ENCODE peak calls at places on chromosomes 3 and 15, in five cellular contexts. P is gastrocnemius medialis, L is transverse colon, N is ovary, X is tibial nerve. G is an unnamed sample.

GRCh38 chr15:31346367-31347066 is 19.9 kb downstream of the KLF13 start:
- DNase-seq in P (no peak), X (no peak), N (no peak), L (no peak), G (no peak)

GRCh38 chr3:45124379-45124778 is 21.8 kb downstream of the CDCP1 start:
- DNase-seq in N (no peak), X (no peak), L (no peak), P (peak; percentile 90), G (peak; percentile 33)

GRCh38 chr15:67130673-67131601 is 65.5 kb downstream of the SMAD3 start:
- DNase-seq in X (no peak), P (peak; percentile 71), N (no peak), L (no peak), G (peak; percentile 69)

GRCh38 chr3:169512991-169513390 is 150.5 kb downstream of the MECOM start:
- DNase-seq in X (no peak), P (no peak), N (no peak), L (no peak), G (no peak)

GRCh38 chr15:85171736-85172135 is 190.1 kb downstream of the PDE8A start:
- DNase-seq in X (no peak), N (no peak), L (no peak), P (no peak), G (no peak)

GRCh38 chr3:67617518-67617917 is 36.9 kb downstream of the SUCLG2 start:
- DNase-seq in X (no peak), P (no peak), L (no peak), N (no peak), G (no peak)

GRCh38 chr3:106004137-106004600 is 135.4 kb upstream of the CBLB start:
- DNase-seq in X (no peak), L (no peak), N (no peak), P (no peak), G (no peak)

GRCh38 chr15:62644874-62645755 is 397.4 kb upstream of the TPM1 start:
- DNase-seq in X (no peak), N (no peak), P (peak; percentile 50), L (no peak), G (no peak)

GRCh38 chr3:24639640-24640329 is 145.1 kb upstream of the THRB start:
- DNase-seq in N (no peak), L (no peak), P (no peak), X (no peak), G (no peak)

GRCh38 chr3:88090681-88091080 is 31.6 kb downstream of the ZNF654 start:
- DNase-seq in N (no peak), L (no peak), P (no peak), X (no peak), G (no peak)

GRCh38 chr15:32908135-32908801 is 190.5 kb downstream of the GREM1 start:
- DNase-seq in N (no peak), X (no peak), L (peak; percentile 15), P (no peak), G (no peak)

GRCh38 chr3:62375655-62376054 is 2.3 kb upstream of the FEZF2 start:
- DNase-seq in P (no peak), N (no peak), X (no peak), L (no peak), G (no peak)

GRCh38 chr3:134374791-134375541 is 719 bp upstream of the AMOTL2 start:
- DNase-seq in N (peak; percentile 66), P (no peak), X (no peak), L (peak; percentile 67), G (peak; percentile 60)

GRCh38 chr3:182980204-182981037 is at the start of gene DCUN1D1:
- DNase-seq in X (peak; percentile 75), N (peak; percentile 92), P (peak; percentile 88), L (peak; percentile 91), G (peak; percentile 86)

GRCh38 chr3:197520311-197521276 is 35.2 kb downstream of the BDH1 start:
- DNase-seq in X (no peak), P (no peak), N (no peak), L (peak; percentile 88), G (no peak)

GRCh38 chr15:57445872-57446271 is 69.6 kb downstream of the CGNL1 start:
- DNase-seq in X (no peak), L (no peak), P (no peak), N (no peak), G (no peak)

GRCh38 chr15:72168131-72168825 is 29.3 kb downstream of the GRAMD2A start:
- DNase-seq in P (no peak), L (no peak), N (no peak), X (no peak), G (no peak)

GRCh38 chr3:186365202-186365974 is 3.4 kb upstream of the DGKG start:
- DNase-seq in L (no peak), X (no peak), P (no peak), N (no peak), G (peak; percentile 29)

GRCh38 chr3:67288707-67289106 is 290.6 kb downstream of the KBTBD8 start:
- DNase-seq in P (no peak), N (no peak), X (no peak), L (no peak), G (no peak)

GRCh38 chr3:132321321-132321720 is 4.1 kb downstream of the ACP3 start:
- DNase-seq in L (no peak), N (peak; percentile 31), X (no peak), P (no peak), G (no peak)

GRCh38 chr3:114451051-114451451 is 157.2 kb downstream of the TIGIT start:
- DNase-seq in P (no peak), L (no peak), N (no peak), X (no peak), G (no peak)

GRCh38 chr3:31377045-31377642 is 155.6 kb upstream of the STT3B start:
- DNase-seq in N (no peak), X (no peak), P (no peak), L (no peak), G (no peak)

GRCh38 chr15:62412634-62413033 is 247.5 kb upstream of the C2CD4B start:
- DNase-seq in N (no peak), X (no peak), L (no peak), P (no peak), G (no peak)

GRCh38 chr3:139302084-139302800 is 41.6 kb upstream of the MRPS22 start:
- DNase-seq in X (no peak), N (no peak), L (no peak), P (peak; percentile 75), G (peak; percentile 39)

GRCh38 chr15:38514601-38515000 is 50.0 kb downstream of the RASGRP1 start:
- DNase-seq in X (no peak), L (no peak), P (no peak), N (no peak), G (no peak)

GRCh38 chr3:134711284-134711683 is 60.5 kb upstream of the KY start:
- DNase-seq in L (no peak), X (no peak), N (no peak), P (no peak), G (no peak)

GRCh38 chr15:45642203-45642932 is 7.5 kb downstream of the SQOR start:
- DNase-seq in L (no peak), P (peak; percentile 46), X (peak; percentile 26), N (no peak), G (no peak)

GRCh38 chr3:52986049-52986448 is 59.8 kb downstream of the SFMBT1 start:
- DNase-seq in L (no peak), N (no peak), P (no peak), X (no peak), G (no peak)

GRCh38 chr3:64627471-64628321 is 60.1 kb downstream of the ADAMTS9 start:
- DNase-seq in L (no peak), N (no peak), X (no peak), P (no peak), G (no peak)
- TF ChIP-seq CTCF in L (no peak), N (no peak), X (no peak), P (no peak), G (no peak)

GRCh38 chr15:80777137-80777536 is 2.0 kb upstream of the CEMIP start:
- DNase-seq in N (no peak), L (peak; percentile 64), P (peak; percentile 41), X (no peak), G (no peak)

GRCh38 chr15:80778621-80778963 is 578 bp upstream of the CEMIP start:
- DNase-seq in P (no peak), L (no peak), N (no peak), X (no peak), G (no peak)

GRCh38 chr15:80775340-80775739 is 3.8 kb upstream of the CEMIP start:
- DNase-seq in L (no peak), P (no peak), X (no peak), N (no peak), G (no peak)

GRCh38 chr15:80777836-80778620 is 1.1 kb upstream of the CEMIP start:
- DNase-seq in L (no peak), P (no peak), N (no peak), X (no peak), G (no peak)

GRCh38 chr15:80776420-80777045 is 2.6 kb upstream of the CEMIP start:
- DNase-seq in L (peak; percentile 80), P (peak; percentile 51), X (peak; percentile 83), N (peak; percentile 69), G (peak; percentile 48)
- H3K27ac ChIP-seq in L (peak overlapping the region; percentile 23), P (no peak overlapping the region), X (no peak overlapping the region), N (no peak overlapping the region), G (no peak overlapping the region)

GRCh38 chr15:92882697-92883642 is 17.2 kb upstream of the CHD2 start:
- DNase-seq in P (peak; percentile 39), X (peak; percentile 93), N (peak; percentile 49), L (no peak), G (no peak)
- TF ChIP-seq POLR2A in P (peak; percentile 97), X (peak; percentile 98), N (peak; percentile 93), L (peak; percentile 86), G (peak; percentile 93)

DNA sequence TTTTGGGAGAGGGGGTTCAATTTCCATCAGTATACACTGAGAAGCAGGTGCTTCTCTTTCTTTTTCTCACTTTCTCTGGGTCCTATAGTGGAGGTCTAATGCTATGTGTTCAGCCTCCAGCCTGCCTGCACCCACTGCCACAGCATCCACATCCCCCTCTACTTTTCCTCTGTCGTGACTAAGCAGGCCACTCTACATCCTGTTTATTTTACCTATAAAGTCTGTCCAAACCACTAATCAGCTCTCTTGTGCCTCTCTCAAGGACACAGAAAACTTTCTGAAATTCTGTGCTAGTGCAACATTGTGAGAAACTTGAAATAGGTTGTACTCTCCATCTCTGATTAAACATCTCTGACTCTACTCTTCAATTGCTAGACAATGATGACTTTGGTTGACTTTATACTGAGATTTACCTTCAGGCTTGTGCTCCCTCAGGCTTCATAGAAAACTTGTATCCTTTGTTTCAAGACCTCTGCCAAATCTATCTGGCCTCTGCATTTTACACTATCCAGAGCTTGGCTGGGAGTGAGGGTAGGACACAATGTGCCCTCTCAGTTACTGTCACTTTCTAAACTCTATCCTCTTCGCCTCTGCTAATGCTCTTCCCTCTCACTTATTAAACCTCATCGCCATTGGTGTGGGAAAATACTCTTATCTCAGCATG is 28.0 kb downstream of the SUCNR1 start:
- DNase-seq in X (no peak), P (no peak), N (no peak), L (no peak), G (no peak)
- TF ChIP-seq CTCF in X (no peak), P (no peak), N (no peak), L (no peak), G (no peak)

DNA sequence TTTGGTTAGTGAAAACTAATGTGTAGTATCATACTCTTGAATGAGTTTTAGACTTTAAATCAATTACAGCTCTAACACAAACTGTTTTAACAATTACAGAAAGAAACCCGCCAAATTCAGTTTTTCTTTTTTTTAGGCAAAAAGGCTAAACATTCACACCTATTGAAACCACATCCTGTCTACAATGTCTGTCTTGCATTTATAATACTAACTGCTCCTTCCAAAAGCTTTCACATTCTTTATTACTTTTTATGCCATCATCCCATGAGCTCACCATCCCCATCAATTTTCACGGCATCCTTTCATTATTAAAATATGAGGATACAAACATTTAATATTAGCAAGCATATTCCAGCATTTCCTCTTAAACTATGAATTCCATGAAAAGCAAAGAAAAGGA is 593.3 kb downstream of the FOXP1 start:
- DNase-seq in X (no peak), N (no peak), L (no peak), P (no peak), G (no peak)
- H3K27ac ChIP-seq in X (no peak overlapping the region), N (no peak overlapping the region), L (peak overlapping the region; percentile 52), P (no peak overlapping the region), G (peak overlapping the region; percentile 60)